ENCODE peak calls at places on chromosomes 16 and 17, in four cellular contexts. X is cardiac muscle cell, T is IMR-90, J is psoas muscle. S is an unnamed sample. For H3K4me1, the result is how much of the 10 kb centered on the place peaks cover.

GRCh38 chr16:87608400-87608985 is 6.2 kb downstream of the JPH3 start:
- DNase-seq in X (peak), T (peak), J (peak), S (no peak)

GRCh38 chr17:31571124-31571892 is 179.8 kb downstream of the RAB11FIP4 start:
- DNase-seq in X (no peak), T (peak), J (peak), S (peak)

GRCh38 chr16:12191102-12191501 is 214.6 kb downstream of the SNX29 start:
- DNase-seq in X (no peak), T (no peak), J (no peak), S (no peak)

GRCh38 chr16:8948831-8949230 is 14.9 kb downstream of the USP7 start:
- DNase-seq in X (no peak), T (no peak), J (no peak), S (no peak)

GRCh38 chr16:56191807-56192643 is 736 bp downstream of the GNAO1 start:
- DNase-seq in X (no peak), T (no peak), J (peak), S (no peak)

GRCh38 chr17:17590883-17591407 is 563 bp downstream of the PEMT start:
- DNase-seq in X (no peak), T (no peak), J (no peak), S (no peak)

GRCh38 chr17:28204751-28205150 is 114.2 kb upstream of the TMEM97 start:
- DNase-seq in X (no peak), T (peak), J (no peak), S (no peak)

GRCh38 chr17:52298881-52299280 is 140.4 kb upstream of the CA10 start:
- DNase-seq in X (no peak), T (no peak), J (no peak), S (no peak)

GRCh38 chr16:81035975-81036750 is 521 bp downstream of the ATMIN start:
- DNase-seq in X (peak), T (peak), J (peak), S (peak)

GRCh38 chr16:77833906-77834599 is 45.7 kb downstream of the VAT1L start:
- DNase-seq in X (no peak), T (peak), J (no peak), S (no peak)

GRCh38 chr17:59406808-59407381 is 75.4 kb downstream of the YPEL2 start:
- DNase-seq in X (no peak), T (peak), J (no peak), S (no peak)

GRCh38 chr17:76643553-76644148 is at the start of gene ST6GALNAC1:
- DNase-seq in X (no peak), T (no peak), J (no peak), S (no peak)

GRCh38 chr16:86668136-86668535 is 89.8 kb downstream of the FOXL1 start:
- DNase-seq in X (peak), T (peak), J (no peak), S (no peak)

GRCh38 chr17:51890710-51891109 is 267.8 kb downstream of the CA10 start:
- DNase-seq in X (no peak), T (no peak), J (no peak), S (no peak)

GRCh38 chr17:39706921-39707337 is 7.1 kb downstream of the ERBB2 start:
- DNase-seq in X (no peak), T (no peak), J (no peak), S (no peak)

GRCh38 chr16:2821483-2822157 is 4.6 kb downstream of the PRSS21 start:
- DNase-seq in X (no peak), T (no peak), J (no peak), S (no peak)

GRCh38 chr17:70172921-70173320 is 3.6 kb downstream of the KCNJ2 start:
- DNase-seq in X (no peak), T (no peak), J (no peak), S (no peak)

GRCh38 chr16:50610331-50611262 is 62.4 kb downstream of the NKD1 start:
- DNase-seq in X (no peak), T (no peak), J (no peak), S (no peak)

GRCh38 chr16:48441106-48441505 is 55.9 kb upstream of the SIAH1 start:
- DNase-seq in X (no peak), T (no peak), J (no peak), S (no peak)

GRCh38 chr16:65975049-65975708 is 391.3 kb upstream of the CDH5 start:
- DNase-seq in X (no peak), T (peak), J (no peak), S (no peak)

GRCh38 chr17:31753011-31753410 is 106.0 kb downstream of the COPRS start:
- DNase-seq in X (no peak), T (no peak), J (no peak), S (no peak)

GRCh38 chr17:72487731-72488325 is 367.0 kb downstream of the SOX9 start:
- DNase-seq in X (no peak), T (no peak), J (no peak), S (peak)

GRCh38 chr16:29011112-29011511 is 26.3 kb downstream of the LAT start:
- DNase-seq in X (no peak), T (no peak), J (no peak), S (no peak)

GRCh38 chr17:27356091-27356705 is 62.3 kb downstream of the WSB1 start:
- DNase-seq in X (no peak), T (no peak), J (no peak), S (no peak)

GRCh38 chr16:66036775-66037715 is 329.4 kb upstream of the CDH5 start:
- DNase-seq in X (no peak), T (no peak), J (peak), S (peak)

GRCh38 chr16:19997734-19998133 is 76.0 kb downstream of the GPR139 start:
- DNase-seq in X (no peak), T (no peak), J (no peak), S (peak)

GRCh38 chr17:77332981-77333685 is 192.4 kb downstream of the SEC14L1 start:
- DNase-seq in X (no peak), T (peak), J (no peak), S (no peak)

GRCh38 chr17:73272906-73273218 is 11.2 kb upstream of the CPSF4L start:
- DNase-seq in X (no peak), T (no peak), J (no peak), S (peak)

GRCh38 chr17:81323411-81323868 is 28.3 kb upstream of the SLC38A10 start:
- DNase-seq in X (no peak), T (no peak), J (no peak), S (peak)

GRCh38 chr16:25161753-25162152 is 50.2 kb downstream of the LCMT1 start:
- DNase-seq in X (no peak), T (no peak), J (no peak), S (no peak)

GRCh38 chr17:57902800-57903759 is 52.1 kb downstream of the CUEDC1 start:
- DNase-seq in X (no peak), T (peak), J (peak), S (peak)

GRCh38 chr16:87880117-87880696 is 10.9 kb upstream of the SLC7A5 start:
- DNase-seq in X (no peak), T (no peak), J (no peak), S (no peak)

GRCh38 chr16:65523258-65523950 is 401.5 kb upstream of the CDH11 start:
- DNase-seq in X (no peak), T (no peak), J (no peak), S (no peak)

GRCh38 chr16:89482087-89482823 is 8.1 kb downstream of the ANKRD11 start:
- DNase-seq in X (no peak), T (no peak), J (peak), S (no peak)
- H3K4me1 ChIP-seq in X (under half), T (under half), J (half or more), S (under half)

GRCh38 chr16:67425046-67425445 is 5.9 kb upstream of the HSD11B2 start:
- DNase-seq in X (no peak), T (no peak), J (no peak), S (no peak)
- H3K27ac ChIP-seq in X (no peak), T (no peak), J (no peak), S (no peak)

DNA sequence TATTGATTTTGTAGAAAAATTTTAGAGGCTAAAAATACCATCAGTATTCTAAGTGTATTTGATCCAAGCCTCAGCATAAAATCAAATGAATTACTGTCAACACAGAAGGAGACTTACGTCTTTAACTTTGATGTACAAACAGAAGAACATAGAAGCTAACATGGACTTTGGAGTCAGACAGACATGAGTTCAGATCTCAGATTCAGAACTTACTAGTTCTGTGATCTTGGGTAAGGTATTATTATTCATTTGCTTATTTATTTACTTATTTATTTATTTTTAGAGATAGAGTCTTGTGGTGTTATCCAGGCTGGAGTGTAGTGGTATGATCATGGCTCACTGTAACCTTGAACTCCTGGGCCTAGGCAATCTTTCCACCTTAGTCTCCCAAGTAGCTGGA is 4.0 kb upstream of the SLFN12L start:
- DNase-seq in X (no peak), T (no peak), J (no peak), S (no peak)
- H3K4me1 ChIP-seq in X (under half), T (under half), J (under half), S (under half)

GRCh38 chr17:2399572-2400473 is 1.0 kb downstream of the MNT start:
- DNase-seq in X (peak), T (peak), J (peak), S (peak)

GRCh38 chr17:2398655-2399571 is 1.9 kb downstream of the MNT start:
- DNase-seq in X (peak), T (peak), J (peak), S (peak)

GRCh38 chr17:2397247-2398171 is 3.4 kb downstream of the MNT start:
- DNase-seq in X (no peak), T (no peak), J (no peak), S (peak)

GRCh38 chr17:2396568-2397246 is 4.2 kb downstream of the MNT start:
- DNase-seq in X (peak), T (peak), J (peak), S (peak)

GRCh38 chr17:2398188-2398587 is 2.7 kb downstream of the MNT start:
- DNase-seq in X (no peak), T (no peak), J (no peak), S (no peak)
- H3K27ac ChIP-seq in X (peak), T (peak), J (peak), S (peak)

GRCh38 chr17:45302649-45303173 is 14.1 kb downstream of the MAP3K14 start:
- DNase-seq in X (no peak), T (peak), J (no peak), S (no peak)
- H3K4me1 ChIP-seq in X (under half), T (under half), J (half or more), S (under half)

DNA sequence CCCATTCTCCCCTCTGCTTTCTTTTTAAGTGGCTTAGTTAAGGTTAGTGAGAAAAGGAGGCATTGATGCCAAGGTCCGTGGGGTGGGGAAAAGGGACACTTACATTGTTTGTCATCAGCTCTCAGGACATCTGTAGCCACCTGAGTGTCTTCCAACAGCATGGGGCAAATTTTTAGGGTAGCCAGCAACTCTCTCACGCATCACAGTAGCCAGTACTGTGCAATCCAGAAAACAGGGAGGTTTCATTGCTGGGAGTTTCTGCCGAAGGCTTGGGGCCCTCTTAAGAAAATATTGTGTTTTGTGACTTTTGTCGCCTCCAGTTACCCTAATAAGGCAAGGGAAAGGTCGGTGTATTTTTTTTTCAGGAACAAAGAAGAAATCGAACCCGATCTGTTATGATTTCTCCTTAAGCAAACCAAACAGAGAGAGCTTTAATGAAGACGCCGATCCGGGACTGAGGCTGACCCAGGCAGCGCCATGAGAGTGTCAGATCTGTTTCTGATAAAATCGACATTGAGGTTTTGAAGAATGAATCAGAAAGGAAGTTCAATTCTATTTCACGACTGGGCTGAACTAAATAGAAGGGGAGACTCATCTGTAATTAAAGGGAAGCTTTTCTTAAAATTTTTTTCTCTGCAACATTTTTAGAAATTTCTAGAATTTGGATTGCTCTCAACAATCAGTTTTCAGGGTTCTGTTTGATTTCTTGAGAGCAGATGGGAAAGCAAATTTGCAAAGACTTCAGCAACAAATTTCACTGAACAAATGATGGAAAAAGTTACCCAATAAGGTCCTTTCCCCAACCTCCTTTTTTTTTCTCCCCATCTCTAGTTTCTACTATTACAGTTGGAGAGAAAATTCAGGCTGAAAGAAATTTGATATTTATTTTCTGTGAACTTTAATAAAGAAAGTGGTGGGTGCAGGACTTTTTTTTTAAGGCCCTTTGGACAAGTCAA is 144.7 kb upstream of the IRX3 start:
- DNase-seq in X (no peak), T (no peak), J (no peak), S (no peak)
- H3K27ac ChIP-seq in X (no peak), T (no peak), J (no peak), S (no peak)

GRCh38 chr16:23905027-23905426 is 69.2 kb downstream of the PRKCB start:
- DNase-seq in X (peak), T (peak), J (no peak), S (no peak)

GRCh38 chr16:23909792-23910418 is 74.1 kb downstream of the PRKCB start:
- DNase-seq in X (no peak), T (no peak), J (no peak), S (no peak)

GRCh38 chr16:23908790-23909189 is 73.0 kb downstream of the PRKCB start:
- DNase-seq in X (no peak), T (no peak), J (no peak), S (no peak)

GRCh38 chr16:23907903-23908302 is 72.1 kb downstream of the PRKCB start:
- DNase-seq in X (no peak), T (no peak), J (no peak), S (no peak)

GRCh38 chr16:23907457-23907902 is 71.7 kb downstream of the PRKCB start:
- DNase-seq in X (no peak), T (no peak), J (no peak), S (no peak)
- H3K4me1 ChIP-seq in X (under half), T (under half), J (under half), S (under half)

GRCh38 chr16:4323071-4323844 is 7.4 kb downstream of the GLIS2 start:
- DNase-seq in X (no peak), T (no peak), J (peak), S (no peak)

GRCh38 chr16:4324479-4324868 is 8.6 kb downstream of the GLIS2 start:
- DNase-seq in X (no peak), T (no peak), J (no peak), S (no peak)

GRCh38 chr16:4327386-4327781 is 11.5 kb downstream of the GLIS2 start:
- DNase-seq in X (no peak), T (no peak), J (no peak), S (no peak)

GRCh38 chr16:4323845-4324478 is 8.1 kb downstream of the GLIS2 start:
- DNase-seq in X (peak), T (peak), J (peak), S (no peak)

GRCh38 chr16:4324871-4325740 is 9.2 kb downstream of the GLIS2 start:
- DNase-seq in X (no peak), T (no peak), J (peak), S (peak)
- H3K27ac ChIP-seq in X (peak), T (no peak), J (no peak), S (no peak)

S was measured in right lobe of liver.